ENCODE peak calls at places on chromosomes 12 and 14, in five cellular contexts. U is stimulated activated CD8-positive, alpha-beta memory T cell treated with anti-CD3 and anti-CD28 coated beads, Interleukin-2, amount 100 ng/mL, for 1 hour; R is NCI-H69; W is RWPE1; G is GM04504. M is an unnamed sample.

GRCh38 chr12:4220489-4220888 is 53.1 kb upstream of the CCND2 start:
- DNase-seq in U (no peak), R (no peak), W (no peak), G (no peak), M (no peak)

GRCh38 chr12:65170245-65170881 is 980 bp downstream of the LEMD3 start:
- DNase-seq in U (peak; percentile 32), R (peak; percentile 70), W (peak; percentile 72), G (peak; percentile 21), M (peak; percentile 99)

GRCh38 chr12:2382391-2383155 is 329.8 kb downstream of the CACNA1C start:
- DNase-seq in U (no peak), R (peak; percentile 53), W (no peak), G (no peak), M (no peak)

GRCh38 chr14:32366256-32366655 is 37.2 kb downstream of the AKAP6 start:
- DNase-seq in U (no peak), R (peak; percentile 84), W (no peak), G (no peak), M (no peak)

GRCh38 chr14:86938356-86938755 is 1054.6 kb downstream of the GALC start:
- DNase-seq in U (no peak), R (no peak), W (no peak), G (no peak), M (no peak)

GRCh38 chr12:53949631-53950440 is 4.9 kb upstream of the HOXC12 start:
- DNase-seq in U (no peak), R (peak; percentile 84), W (no peak), G (no peak), M (no peak)

GRCh38 chr14:88212691-88213090 is 110.4 kb downstream of the KCNK10 start:
- DNase-seq in U (no peak), R (peak; percentile 76), W (no peak), G (no peak), M (no peak)

GRCh38 chr14:97452314-97452713 is 655.1 kb downstream of the VRK1 start:
- DNase-seq in U (no peak), R (no peak), W (no peak), G (no peak), M (no peak)

GRCh38 chr12:48000878-48001321 is 3.4 kb downstream of the COL2A1 start:
- DNase-seq in U (no peak), R (peak; percentile 71), W (peak; percentile 91), G (peak; percentile 24), M (no peak)

GRCh38 chr12:12072064-12072760 is 1.5 kb downstream of the BCL2L14 start:
- DNase-seq in U (no peak), R (no peak), W (no peak), G (no peak), M (no peak)

GRCh38 chr12:65306603-65307501 is 28.4 kb downstream of the MSRB3 start:
- DNase-seq in U (no peak), R (peak; percentile 32), W (peak; percentile 48), G (no peak), M (no peak)

GRCh38 chr12:27870939-27871338 is 90.9 kb upstream of the MANSC4 start:
- DNase-seq in U (no peak), R (no peak), W (no peak), G (peak; percentile 51), M (no peak)

GRCh38 chr12:44759289-44759688 is 116.8 kb downstream of the NELL2 start:
- DNase-seq in U (no peak), R (no peak), W (no peak), G (no peak), M (no peak)

GRCh38 chr12:53954694-53955035 is at the start of gene HOXC12:
- DNase-seq in U (no peak), R (no peak), W (peak; percentile 37), G (no peak), M (no peak)

GRCh38 chr12:30691122-30691879 is 4.4 kb downstream of the IPO8 start:
- DNase-seq in U (no peak), R (peak; percentile 94), W (peak; percentile 77), G (peak; percentile 50), M (no peak)

GRCh38 chr12:80837342-80837978 is 100.3 kb downstream of the LIN7A start:
- DNase-seq in U (no peak), R (peak; percentile 81), W (peak; percentile 14), G (peak; percentile 47), M (no peak)

GRCh38 chr12:106903241-106903950 is 52.3 kb upstream of the TMEM263 start:
- DNase-seq in U (peak; percentile 57), R (peak; percentile 99), W (peak; percentile 88), G (no peak), M (no peak)

GRCh38 chr14:85534914-85535313 is 5.0 kb downstream of the FLRT2 start:
- DNase-seq in U (no peak), R (peak; percentile 65), W (no peak), G (no peak), M (no peak)

GRCh38 chr12:5456906-5457305 is 25.0 kb downstream of the NTF3 start:
- DNase-seq in U (no peak), R (no peak), W (no peak), G (no peak), M (no peak)

GRCh38 chr12:20711846-20712245 is 16.7 kb downstream of the SLCO1C1 start:
- DNase-seq in U (no peak), R (no peak), W (no peak), G (no peak), M (no peak)

GRCh38 chr12:120169946-120170345 is 24.6 kb downstream of the GCN1 start:
- DNase-seq in U (no peak), R (no peak), W (no peak), G (no peak), M (no peak)

GRCh38 chr12:49776413-49776812 is 35.1 kb downstream of the TMBIM6 start:
- DNase-seq in U (peak; percentile 14), R (peak; percentile 79), W (peak; percentile 78), G (peak; percentile 59), M (peak; percentile 35)

M was measured in GOT3.